ENCODE peak calls at places on chromosome 18, in six cellular contexts. One of them, this sample, is unnamed.
A peak's percentile ranks its signal among the peaks of the same experiment; 100 is the strongest.

GRCh38 chr18:9474103-9474982 is 970 bp upstream of the RALBP1 start:
- DNase-seq in breast epithelium: peak; percentile 80
- DNase-seq in effector memory CD8-positive, alpha-beta T cell: no peak
- DNase-seq in hypothalamus: no peak
- DNase-seq in COR-L47: no peak
- DNase-seq in ELR: peak; percentile 89
- DNase-seq in this sample: peak; percentile 40

GRCh38 chr18:5918196-5918595 is 22.9 kb upstream of the TMEM200C start:
- DNase-seq in breast epithelium: no peak
- DNase-seq in effector memory CD8-positive, alpha-beta T cell: no peak
- DNase-seq in hypothalamus: no peak
- DNase-seq in COR-L47: no peak
- DNase-seq in ELR: no peak
- DNase-seq in this sample: no peak

GRCh38 chr18:8706981-8707940 is 1.9 kb downstream of the MTCL1 start:
- DNase-seq in breast epithelium: no peak
- DNase-seq in effector memory CD8-positive, alpha-beta T cell: no peak
- DNase-seq in hypothalamus: no peak
- DNase-seq in COR-L47: peak; percentile 85
- DNase-seq in ELR: peak; percentile 88
- DNase-seq in this sample: no peak

GRCh38 chr18:33924576-33924975 is 300.1 kb downstream of the NOL4 start:
- DNase-seq in breast epithelium: no peak
- DNase-seq in effector memory CD8-positive, alpha-beta T cell: no peak
- DNase-seq in hypothalamus: no peak
- DNase-seq in COR-L47: peak; percentile 72
- DNase-seq in ELR: no peak
- DNase-seq in this sample: no peak

GRCh38 chr18:54607213-54607934 is 16.3 kb downstream of the DYNAP start:
- DNase-seq in breast epithelium: no peak
- DNase-seq in effector memory CD8-positive, alpha-beta T cell: no peak
- DNase-seq in hypothalamus: no peak
- DNase-seq in COR-L47: peak; percentile 35
- DNase-seq in ELR: peak; percentile 5
- DNase-seq in this sample: peak; percentile 23

GRCh38 chr18:5909130-5909529 is 13.8 kb upstream of the TMEM200C start:
- DNase-seq in breast epithelium: no peak
- DNase-seq in effector memory CD8-positive, alpha-beta T cell: no peak
- DNase-seq in hypothalamus: no peak
- DNase-seq in COR-L47: no peak
- DNase-seq in ELR: no peak
- DNase-seq in this sample: no peak

GRCh38 chr18:49628119-49628518 is 66.3 kb downstream of the LIPG start:
- DNase-seq in breast epithelium: no peak
- DNase-seq in effector memory CD8-positive, alpha-beta T cell: no peak
- DNase-seq in hypothalamus: no peak
- DNase-seq in COR-L47: peak; percentile 9
- DNase-seq in ELR: peak; percentile 17
- DNase-seq in this sample: no peak

GRCh38 chr18:44799422-44800421 is 119.0 kb downstream of the SETBP1 start:
- DNase-seq in breast epithelium: no peak
- DNase-seq in effector memory CD8-positive, alpha-beta T cell: no peak
- DNase-seq in hypothalamus: no peak
- DNase-seq in COR-L47: no peak
- DNase-seq in ELR: no peak
- DNase-seq in this sample: no peak

GRCh38 chr18:56327171-56327885 is 311.1 kb downstream of the TXNL1 start:
- DNase-seq in breast epithelium: no peak
- DNase-seq in effector memory CD8-positive, alpha-beta T cell: no peak
- DNase-seq in hypothalamus: no peak
- DNase-seq in COR-L47: no peak
- DNase-seq in ELR: no peak
- DNase-seq in this sample: no peak

GRCh38 chr18:56019908-56020307 is 431.9 kb upstream of the TCF4 start:
- DNase-seq in breast epithelium: no peak
- DNase-seq in effector memory CD8-positive, alpha-beta T cell: no peak
- DNase-seq in hypothalamus: no peak
- DNase-seq in COR-L47: no peak
- DNase-seq in ELR: no peak
- DNase-seq in this sample: no peak

GRCh38 chr18:55404811-55405654 is 183.0 kb downstream of the TCF4 start:
- DNase-seq in breast epithelium: no peak
- DNase-seq in effector memory CD8-positive, alpha-beta T cell: no peak
- DNase-seq in hypothalamus: no peak
- DNase-seq in COR-L47: no peak
- DNase-seq in ELR: no peak
- DNase-seq in this sample: no peak

GRCh38 chr18:74518456-74519315 is 15.6 kb upstream of the CNDP1 start:
- DNase-seq in breast epithelium: no peak
- DNase-seq in effector memory CD8-positive, alpha-beta T cell: no peak
- DNase-seq in hypothalamus: no peak
- DNase-seq in COR-L47: no peak
- DNase-seq in ELR: no peak
- DNase-seq in this sample: no peak

GRCh38 chr18:52160652-52161051 is 179.3 kb upstream of the DCC start:
- DNase-seq in breast epithelium: no peak
- DNase-seq in effector memory CD8-positive, alpha-beta T cell: no peak
- DNase-seq in hypothalamus: no peak
- DNase-seq in COR-L47: no peak
- DNase-seq in ELR: no peak
- DNase-seq in this sample: no peak

GRCh38 chr18:59272221-59272888 is 899 bp downstream of the RAX start:
- DNase-seq in breast epithelium: no peak
- DNase-seq in effector memory CD8-positive, alpha-beta T cell: no peak
- DNase-seq in hypothalamus: no peak
- DNase-seq in COR-L47: no peak
- DNase-seq in ELR: no peak
- DNase-seq in this sample: no peak

GRCh38 chr18:69217271-69217670 is 183.4 kb upstream of the DOK6 start:
- DNase-seq in breast epithelium: no peak
- DNase-seq in effector memory CD8-positive, alpha-beta T cell: no peak
- DNase-seq in hypothalamus: no peak
- DNase-seq in COR-L47: peak; percentile 92
- DNase-seq in ELR: no peak
- DNase-seq in this sample: no peak

GRCh38 chr18:7856733-7857132 is 289.6 kb downstream of the PTPRM start:
- DNase-seq in breast epithelium: no peak
- DNase-seq in effector memory CD8-positive, alpha-beta T cell: no peak
- DNase-seq in hypothalamus: no peak
- DNase-seq in COR-L47: no peak
- DNase-seq in ELR: peak; percentile 35
- DNase-seq in this sample: peak; percentile 23

GRCh38 chr18:44914028-44914427 is 233.3 kb downstream of the SETBP1 start:
- DNase-seq in breast epithelium: no peak
- DNase-seq in effector memory CD8-positive, alpha-beta T cell: no peak
- DNase-seq in hypothalamus: no peak
- DNase-seq in COR-L47: no peak
- DNase-seq in ELR: no peak
- DNase-seq in this sample: no peak

GRCh38 chr18:26425148-26425531 is 123.2 kb downstream of the KCTD1 start:
- DNase-seq in breast epithelium: no peak
- DNase-seq in effector memory CD8-positive, alpha-beta T cell: no peak
- DNase-seq in hypothalamus: no peak
- DNase-seq in COR-L47: no peak
- DNase-seq in ELR: peak; percentile 8
- DNase-seq in this sample: no peak

GRCh38 chr18:57461652-57462269 is 26.6 kb downstream of the ONECUT2 start:
- DNase-seq in breast epithelium: no peak
- DNase-seq in effector memory CD8-positive, alpha-beta T cell: no peak
- DNase-seq in hypothalamus: no peak
- DNase-seq in COR-L47: no peak
- DNase-seq in ELR: no peak
- DNase-seq in this sample: no peak

GRCh38 chr18:77392323-77392722 is 142.7 kb downstream of the GALR1 start:
- DNase-seq in breast epithelium: no peak
- DNase-seq in effector memory CD8-positive, alpha-beta T cell: no peak
- DNase-seq in hypothalamus: no peak
- DNase-seq in COR-L47: no peak
- DNase-seq in ELR: no peak
- DNase-seq in this sample: no peak

GRCh38 chr18:449374-449773 is 51.1 kb downstream of the COLEC12 start:
- DNase-seq in breast epithelium: peak; percentile 60
- DNase-seq in effector memory CD8-positive, alpha-beta T cell: no peak
- DNase-seq in hypothalamus: no peak
- DNase-seq in COR-L47: peak; percentile 62
- DNase-seq in ELR: no peak
- DNase-seq in this sample: no peak

GRCh38 chr18:58497845-58498244 is 131.0 kb downstream of the ALPK2 start:
- DNase-seq in breast epithelium: no peak
- DNase-seq in effector memory CD8-positive, alpha-beta T cell: no peak
- DNase-seq in hypothalamus: no peak
- DNase-seq in COR-L47: no peak
- DNase-seq in ELR: peak; percentile 92
- DNase-seq in this sample: no peak

GRCh38 chr18:47560693-47561092 is 309.2 kb upstream of the SKOR2 start:
- DNase-seq in breast epithelium: no peak
- DNase-seq in effector memory CD8-positive, alpha-beta T cell: no peak
- DNase-seq in hypothalamus: no peak
- DNase-seq in COR-L47: no peak
- DNase-seq in ELR: no peak
- DNase-seq in this sample: no peak

GRCh38 chr18:29969876-29970275 is 1072.7 kb downstream of the DSC3 start:
- DNase-seq in breast epithelium: no peak
- DNase-seq in effector memory CD8-positive, alpha-beta T cell: no peak
- DNase-seq in hypothalamus: no peak
- DNase-seq in COR-L47: no peak
- DNase-seq in ELR: peak; percentile 33
- DNase-seq in this sample: no peak

GRCh38 chr18:79379931-79380815 is 15.6 kb upstream of the NFATC1 start:
- DNase-seq in breast epithelium: no peak
- DNase-seq in effector memory CD8-positive, alpha-beta T cell: no peak
- DNase-seq in hypothalamus: no peak
- DNase-seq in COR-L47: no peak
- DNase-seq in ELR: no peak
- DNase-seq in this sample: no peak

GRCh38 chr18:79403723-79404566 is 8.2 kb downstream of the NFATC1 start:
- DNase-seq in breast epithelium: no peak
- DNase-seq in effector memory CD8-positive, alpha-beta T cell: no peak
- DNase-seq in hypothalamus: no peak
- DNase-seq in COR-L47: no peak
- DNase-seq in ELR: no peak
- DNase-seq in this sample: no peak

GRCh38 chr18:22314406-22314805 is 103.3 kb downstream of the CTAGE1 start:
- DNase-seq in breast epithelium: no peak
- DNase-seq in effector memory CD8-positive, alpha-beta T cell: no peak
- DNase-seq in hypothalamus: no peak
- DNase-seq in COR-L47: no peak
- DNase-seq in ELR: peak; percentile 63
- DNase-seq in this sample: peak; percentile 82

GRCh38 chr18:32262092-32262491 is 72.3 kb downstream of the MEP1B start:
- DNase-seq in breast epithelium: no peak
- DNase-seq in effector memory CD8-positive, alpha-beta T cell: no peak
- DNase-seq in hypothalamus: no peak
- DNase-seq in COR-L47: no peak
- DNase-seq in ELR: no peak
- DNase-seq in this sample: no peak

GRCh38 chr18:3186678-3187658 is 32.8 kb downstream of the MYOM1 start:
- DNase-seq in breast epithelium: no peak
- DNase-seq in effector memory CD8-positive, alpha-beta T cell: no peak
- DNase-seq in hypothalamus: no peak
- DNase-seq in COR-L47: no peak
- DNase-seq in ELR: peak; percentile 39
- DNase-seq in this sample: no peak

GRCh38 chr18:61703508-61703907 is 189.3 kb downstream of the RNF152 start:
- DNase-seq in breast epithelium: no peak
- DNase-seq in effector memory CD8-positive, alpha-beta T cell: no peak
- DNase-seq in hypothalamus: no peak
- DNase-seq in COR-L47: no peak
- DNase-seq in ELR: no peak
- DNase-seq in this sample: peak; percentile 60

GRCh38 chr18:67410075-67410474 is 106.4 kb downstream of the DSEL start:
- DNase-seq in breast epithelium: no peak
- DNase-seq in effector memory CD8-positive, alpha-beta T cell: no peak
- DNase-seq in hypothalamus: no peak
- DNase-seq in COR-L47: no peak
- DNase-seq in ELR: peak; percentile 34
- DNase-seq in this sample: no peak

GRCh38 chr18:13112982-13113381 is 105.6 kb upstream of the LDLRAD4 start:
- DNase-seq in breast epithelium: no peak
- DNase-seq in effector memory CD8-positive, alpha-beta T cell: no peak
- DNase-seq in hypothalamus: peak; percentile 59
- DNase-seq in COR-L47: peak; percentile 63
- DNase-seq in ELR: peak; percentile 33
- DNase-seq in this sample: peak; percentile 27

GRCh38 chr18:10131036-10131774 is 217.4 kb downstream of the VAPA start:
- DNase-seq in breast epithelium: no peak
- DNase-seq in effector memory CD8-positive, alpha-beta T cell: no peak
- DNase-seq in hypothalamus: no peak
- DNase-seq in COR-L47: no peak
- DNase-seq in ELR: no peak
- DNase-seq in this sample: no peak